ENCODE peak calls at places on chromosome 21, in six cellular contexts. A, R, D, E, G and P are unnamed samples.

GRCh38 chr21:15659768-15660423 is 69.9 kb upstream of the USP25 start:
- DNase-seq in A (no peak), R (no peak), D (no peak), E (no peak), G (no peak), P (no peak)

GRCh38 chr21:15534450-15534886 is 195.3 kb upstream of the USP25 start:
- DNase-seq in A (no peak), R (no peak), D (no peak), E (no peak), G (peak; percentile 61), P (no peak)

GRCh38 chr21:17782051-17782450 is 37.1 kb downstream of the C21orf91 start:
- DNase-seq in A (no peak), R (no peak), D (no peak), E (no peak), G (peak; percentile 30), P (no peak)

GRCh38 chr21:37149411-37149810 is 76.4 kb downstream of the TTC3 start:
- DNase-seq in A (no peak), R (peak; percentile 16), D (no peak), E (no peak), G (no peak), P (no peak)

GRCh38 chr21:17279663-17280062 is 233.2 kb upstream of the CXADR start:
- DNase-seq in A (no peak), R (no peak), D (no peak), E (no peak), G (no peak), P (no peak)

GRCh38 chr21:44299085-44299457 is 782 bp upstream of the PFKL start:
- DNase-seq in A (no peak), R (no peak), D (no peak), E (no peak), G (peak; percentile 57), P (no peak)

GRCh38 chr21:28374881-28375280 is 617.8 kb downstream of the LTN1 start:
- DNase-seq in A (no peak), R (no peak), D (no peak), E (no peak), G (no peak), P (no peak)

GRCh38 chr21:30408782-30409494 is 13.1 kb downstream of the KRTAP13-1 start:
- DNase-seq in A (peak; percentile 66), R (peak; percentile 47), D (no peak), E (no peak), G (no peak), P (no peak)

GRCh38 chr21:27631471-27631870 is 664.6 kb upstream of the ADAMTS5 start:
- DNase-seq in A (no peak), R (no peak), D (no peak), E (no peak), G (no peak), P (no peak)

GRCh38 chr21:14361958-14362357 is 21.0 kb downstream of the HSPA13 start:
- DNase-seq in A (no peak), R (peak; percentile 60), D (no peak), E (no peak), G (no peak), P (no peak)

GRCh38 chr21:20641251-20641650 is 357.0 kb upstream of the NCAM2 start:
- DNase-seq in A (no peak), R (no peak), D (no peak), E (no peak), G (no peak), P (no peak)

GRCh38 chr21:17554619-17555472 is 42.0 kb downstream of the CXADR start:
- DNase-seq in A (no peak), R (no peak), D (no peak), E (no peak), G (peak; percentile 20), P (no peak)

GRCh38 chr21:27156666-27157065 is 189.8 kb upstream of the ADAMTS5 start:
- DNase-seq in A (no peak), R (no peak), D (no peak), E (no peak), G (no peak), P (no peak)

GRCh38 chr21:26007911-26008579 is 162.5 kb downstream of the APP start:
- DNase-seq in A (no peak), R (no peak), D (no peak), E (no peak), G (no peak), P (no peak)

GRCh38 chr21:44757731-44758130 is 43.9 kb downstream of the UBE2G2 start:
- DNase-seq in A (no peak), R (no peak), D (no peak), E (no peak), G (no peak), P (no peak)

GRCh38 chr21:43917515-43918384 is 52.7 kb downstream of the AGPAT3 start:
- DNase-seq in A (peak; percentile 55), R (no peak), D (no peak), E (no peak), G (no peak), P (no peak)

GRCh38 chr21:44887126-44887806 is 13.8 kb upstream of the PTTG1IP start:
- DNase-seq in A (no peak), R (no peak), D (no peak), E (no peak), G (no peak), P (no peak)

GRCh38 chr21:16587671-16588379 is 858.0 kb downstream of the USP25 start:
- DNase-seq in A (no peak), R (no peak), D (peak; percentile 42), E (no peak), G (no peak), P (no peak)

GRCh38 chr21:44686000-44686781 is 4.2 kb upstream of the KRTAP12-1 start:
- DNase-seq in A (no peak), R (no peak), D (no peak), E (peak; percentile 82), G (no peak), P (peak; percentile 47)

GRCh38 chr21:43872549-43873198 is 7.7 kb downstream of the AGPAT3 start:
- DNase-seq in A (no peak), R (no peak), D (no peak), E (no peak), G (no peak), P (no peak)

GRCh38 chr21:25967566-25968438 is 202.8 kb downstream of the APP start:
- DNase-seq in A (no peak), R (no peak), D (no peak), E (no peak), G (peak; percentile 87), P (no peak)

GRCh38 chr21:26801524-26801923 is 43.7 kb downstream of the ADAMTS1 start:
- DNase-seq in A (no peak), R (peak; percentile 48), D (no peak), E (no peak), G (no peak), P (no peak)

GRCh38 chr21:17083084-17083483 is 429.8 kb upstream of the CXADR start:
- DNase-seq in A (no peak), R (no peak), D (no peak), E (no peak), G (no peak), P (no peak)

GRCh38 chr21:16794944-16795343 is 717.9 kb upstream of the CXADR start:
- DNase-seq in A (no peak), R (peak; percentile 97), D (peak; percentile 40), E (no peak), G (no peak), P (no peak)

GRCh38 chr21:28337319-28337718 is 655.4 kb downstream of the LTN1 start:
- DNase-seq in A (no peak), R (no peak), D (no peak), E (no peak), G (peak; percentile 42), P (no peak)

GRCh38 chr21:26528882-26529281 is 44.2 kb downstream of the CYYR1 start:
- DNase-seq in A (no peak), R (no peak), D (no peak), E (no peak), G (no peak), P (no peak)

GRCh38 chr21:40706806-40707205 is 140.2 kb downstream of the DSCAM start:
- DNase-seq in A (no peak), R (no peak), D (no peak), E (no peak), G (no peak), P (no peak)

DNA sequence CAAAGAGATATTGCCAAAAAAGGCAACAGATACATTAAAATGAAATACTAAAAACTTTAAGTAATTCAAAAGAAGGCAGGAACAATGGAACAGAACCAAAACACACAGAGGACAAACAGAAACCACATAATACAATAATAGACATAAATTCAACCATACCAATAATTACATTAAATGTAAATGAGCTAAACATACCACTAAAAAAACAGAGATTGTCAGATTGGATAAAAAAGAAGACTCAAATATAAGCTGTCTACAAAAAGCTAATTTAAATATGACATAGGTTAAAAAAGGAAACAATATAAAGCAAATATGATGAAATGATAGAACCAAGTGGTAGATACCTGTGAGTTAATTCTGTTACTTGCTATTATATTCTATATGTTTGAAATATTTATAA is 44.1 kb upstream of the ATP5PO start:
- DNase-seq in A (no peak), R (no peak), D (no peak), E (no peak), G (no peak), P (no peak)
- TF ChIP-seq CTCF in A (no peak), R (no peak), D (no peak), E (no peak), G (no peak), P (no peak)

GRCh38 chr21:36065497-36066036 is 4.3 kb upstream of the CBR1 start:
- DNase-seq in A (no peak), R (peak; percentile 36), D (no peak), E (no peak), G (no peak), P (no peak)
- H3K27ac ChIP-seq in A (no peak overlapping the region), R (no peak overlapping the region), D (no peak overlapping the region), E (no peak overlapping the region), G (no peak overlapping the region), P (no peak overlapping the region)

GRCh38 chr21:42539931-42540343 is 26.3 kb downstream of the SLC37A1 start:
- DNase-seq in A (peak; percentile 51), R (no peak), D (no peak), E (no peak), G (peak; percentile 37), P (no peak)
- TF ChIP-seq CTCF in A (peak; percentile 22), R (peak; percentile 34), D (no peak), E (no peak), G (peak; percentile 68), P (no peak)

GRCh38 chr21:34550400-34550799 is 38.4 kb upstream of the KCNE1 start:
- DNase-seq in A (no peak), R (no peak), D (no peak), E (no peak), G (no peak), P (no peak)

GRCh38 chr21:34553199-34553952 is 41.4 kb upstream of the KCNE1 start:
- DNase-seq in A (no peak), R (peak; percentile 48), D (no peak), E (no peak), G (no peak), P (no peak)

GRCh38 chr21:34557261-34557660 is 45.3 kb upstream of the KCNE1 start:
- DNase-seq in A (no peak), R (no peak), D (no peak), E (no peak), G (no peak), P (no peak)

GRCh38 chr21:34552324-34553198 is 40.6 kb upstream of the KCNE1 start:
- DNase-seq in A (no peak), R (no peak), D (no peak), E (no peak), G (no peak), P (no peak)

DNA sequence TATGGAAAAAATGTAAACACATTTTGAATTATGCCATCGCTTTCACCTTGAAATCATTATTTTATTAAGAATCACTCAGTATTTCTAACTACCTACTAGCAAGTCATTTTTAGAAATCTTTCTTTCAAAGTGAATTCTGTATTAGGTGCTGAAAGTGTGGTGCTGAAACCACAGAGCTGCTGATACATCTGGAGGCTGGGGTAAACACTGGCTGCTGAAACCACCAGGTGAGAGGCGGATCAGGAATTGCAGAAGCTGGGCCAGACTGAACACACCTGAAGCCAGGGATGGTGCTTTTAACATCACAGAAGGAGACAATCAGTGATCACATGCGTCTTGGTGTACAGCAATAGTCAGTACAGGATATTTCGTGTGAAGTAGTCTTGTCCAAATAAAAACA is 42.2 kb upstream of the KCNE1 start:
- DNase-seq in A (no peak), R (no peak), D (no peak), E (no peak), G (no peak), P (no peak)
- H3K27ac ChIP-seq in A (no peak overlapping the region), R (no peak overlapping the region), D (no peak overlapping the region), E (no peak overlapping the region), G (no peak overlapping the region), P (no peak overlapping the region)